ENCODE peak calls at places on chromosomes 16 and 17, in four cellular contexts. R is HepG2, I is K562, F is GM12878. E is an unnamed sample.

GRCh38 chr16:14419817-14420216 is 210.2 kb downstream of the PARN start:
- DNase-seq in R (no peak), I (no peak), F (no peak), E (no peak)

GRCh38 chr17:62740066-62740465 is 68.0 kb downstream of the MARCHF10 start:
- DNase-seq in R (no peak), I (no peak), F (no peak), E (no peak)

GRCh38 chr16:30049871-30050270 is 15.7 kb upstream of the ALDOA start:
- DNase-seq in R (no peak), I (no peak), F (no peak), E (no peak)

GRCh38 chr17:65064452-65065019 is 8.0 kb upstream of the GNA13 start:
- DNase-seq in R (peak; percentile 88), I (peak; percentile 59), F (no peak), E (no peak)

GRCh38 chr17:9233761-9234160 is 212.5 kb downstream of the NTN1 start:
- DNase-seq in R (no peak), I (no peak), F (no peak), E (no peak)

GRCh38 chr16:77077523-77077922 is 113.5 kb upstream of the MON1B start:
- DNase-seq in R (no peak), I (no peak), F (no peak), E (no peak)

GRCh38 chr17:34527121-34527907 is 52.1 kb upstream of the TMEM132E start:
- DNase-seq in R (no peak), I (no peak), F (no peak), E (no peak)

GRCh38 chr17:41340934-41341861 is 9.4 kb downstream of the KRT33A start:
- DNase-seq in R (no peak), I (no peak), F (peak; percentile 41), E (no peak)

GRCh38 chr16:88468289-88469129 is 15.4 kb downstream of the ZFPM1 start:
- DNase-seq in R (peak; percentile 67), I (peak; percentile 95), F (no peak), E (peak; percentile 16)

GRCh38 chr16:6009151-6009550 is 911.6 kb upstream of the EEF2KMT start:
- DNase-seq in R (no peak), I (no peak), F (no peak), E (no peak)

GRCh38 chr17:63405741-63406261 is 40.3 kb downstream of the CYB561 start:
- DNase-seq in R (peak; percentile 67), I (peak; percentile 54), F (no peak), E (peak; percentile 83)

GRCh38 chr17:47978324-47978723 is 7.4 kb downstream of the CDK5RAP3 start:
- DNase-seq in R (peak; percentile 51), I (peak; percentile 83), F (no peak), E (peak; percentile 48)

GRCh38 chr17:56488800-56489199 is 104.7 kb upstream of the NOG start:
- DNase-seq in R (no peak), I (no peak), F (no peak), E (no peak)

GRCh38 chr16:19374402-19374801 is 43.3 kb upstream of the TMC5 start:
- DNase-seq in R (no peak), I (no peak), F (no peak), E (no peak)

GRCh38 chr17:72710834-72711233 is 381.7 kb downstream of the SLC39A11 start:
- DNase-seq in R (peak; percentile 70), I (no peak), F (no peak), E (no peak)

GRCh38 chr17:5203178-5203907 is 11.7 kb upstream of the ZNF594 start:
- DNase-seq in R (no peak), I (no peak), F (no peak), E (no peak)

GRCh38 chr17:77995146-77995852 is 36.8 kb downstream of the TNRC6C start:
- DNase-seq in R (no peak), I (no peak), F (no peak), E (no peak)

GRCh38 chr16:50067290-50067853 is 1.6 kb downstream of the HEATR3 start:
- DNase-seq in R (peak; percentile 79), I (peak; percentile 23), F (no peak), E (peak; percentile 73)

GRCh38 chr16:2273931-2274330 is 6.0 kb upstream of the RNPS1 start:
- DNase-seq in R (no peak), I (no peak), F (no peak), E (no peak)

GRCh38 chr16:73878616-73879015 is 418.0 kb upstream of the PSMD7 start:
- DNase-seq in R (peak; percentile 58), I (peak; percentile 26), F (peak; percentile 3), E (peak; percentile 65)

GRCh38 chr16:1512174-1512573 is 19.0 kb downstream of the TELO2 start:
- DNase-seq in R (no peak), I (no peak), F (no peak), E (no peak)

GRCh38 chr17:4607773-4608187 is 23.5 kb downstream of the SMTNL2 start:
- DNase-seq in R (no peak), I (no peak), F (no peak), E (peak; percentile 66)

GRCh38 chr16:77385481-77385880 is 49.4 kb downstream of the ADAMTS18 start:
- DNase-seq in R (no peak), I (no peak), F (no peak), E (no peak)

GRCh38 chr17:14559220-14559619 is 258.3 kb downstream of the HS3ST3B1 start:
- DNase-seq in R (no peak), I (no peak), F (no peak), E (no peak)

GRCh38 chr17:69857412-69857835 is 217.6 kb upstream of the KCNJ16 start:
- DNase-seq in R (no peak), I (peak; percentile 62), F (no peak), E (peak; percentile 95)

GRCh38 chr17:71600137-71600789 is 520.6 kb upstream of the SOX9 start:
- DNase-seq in R (no peak), I (no peak), F (no peak), E (no peak)
- H2AFZ ChIP-seq in R (peak overlapping the region; percentile 17), I (no peak overlapping the region), F (no peak overlapping the region), E (no peak overlapping the region)

DNA sequence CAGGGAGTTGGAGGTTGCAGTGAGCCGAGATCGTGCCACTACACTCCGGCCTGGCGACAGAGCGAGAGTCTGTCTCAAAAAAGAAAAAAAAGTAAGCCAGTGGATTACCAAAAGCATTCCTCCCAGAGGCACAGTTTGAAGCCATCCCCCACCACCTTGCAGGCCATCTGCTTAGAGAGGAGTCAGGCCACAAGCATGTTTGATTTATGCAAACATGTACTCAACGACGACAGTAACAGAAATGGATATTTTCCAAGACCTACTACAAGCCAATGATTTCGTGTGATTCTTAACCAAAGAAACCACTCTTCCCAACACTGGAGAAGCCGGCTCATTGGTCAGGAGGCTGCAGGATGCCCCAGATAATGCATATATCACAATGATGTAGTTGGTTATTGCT is 34.8 kb downstream of the MYH13 start:
- DNase-seq in R (no peak), I (no peak), F (no peak), E (no peak)
- TF ChIP-seq MYC in R (no peak), I (no peak), F (no peak), E (no peak)

GRCh38 chr16:3800019-3800418 is 80.5 kb downstream of the CREBBP start:
- DNase-seq in R (no peak), I (no peak), F (no peak), E (no peak)
- TF ChIP-seq POLR2A in R (no peak), I (no peak), F (no peak), E (no peak)

GRCh38 chr17:50322271-50322670 is 23.7 kb upstream of the XYLT2 start:
- DNase-seq in R (no peak), I (no peak), F (no peak), E (no peak)

GRCh38 chr17:50316016-50316587 is 29.8 kb upstream of the XYLT2 start:
- DNase-seq in R (no peak), I (no peak), F (peak; percentile 48), E (no peak)

GRCh38 chr17:50319630-50320029 is 26.3 kb upstream of the XYLT2 start:
- DNase-seq in R (no peak), I (no peak), F (no peak), E (no peak)

GRCh38 chr17:50317121-50317520 is 28.8 kb upstream of the XYLT2 start:
- DNase-seq in R (no peak), I (no peak), F (no peak), E (no peak)

DNA sequence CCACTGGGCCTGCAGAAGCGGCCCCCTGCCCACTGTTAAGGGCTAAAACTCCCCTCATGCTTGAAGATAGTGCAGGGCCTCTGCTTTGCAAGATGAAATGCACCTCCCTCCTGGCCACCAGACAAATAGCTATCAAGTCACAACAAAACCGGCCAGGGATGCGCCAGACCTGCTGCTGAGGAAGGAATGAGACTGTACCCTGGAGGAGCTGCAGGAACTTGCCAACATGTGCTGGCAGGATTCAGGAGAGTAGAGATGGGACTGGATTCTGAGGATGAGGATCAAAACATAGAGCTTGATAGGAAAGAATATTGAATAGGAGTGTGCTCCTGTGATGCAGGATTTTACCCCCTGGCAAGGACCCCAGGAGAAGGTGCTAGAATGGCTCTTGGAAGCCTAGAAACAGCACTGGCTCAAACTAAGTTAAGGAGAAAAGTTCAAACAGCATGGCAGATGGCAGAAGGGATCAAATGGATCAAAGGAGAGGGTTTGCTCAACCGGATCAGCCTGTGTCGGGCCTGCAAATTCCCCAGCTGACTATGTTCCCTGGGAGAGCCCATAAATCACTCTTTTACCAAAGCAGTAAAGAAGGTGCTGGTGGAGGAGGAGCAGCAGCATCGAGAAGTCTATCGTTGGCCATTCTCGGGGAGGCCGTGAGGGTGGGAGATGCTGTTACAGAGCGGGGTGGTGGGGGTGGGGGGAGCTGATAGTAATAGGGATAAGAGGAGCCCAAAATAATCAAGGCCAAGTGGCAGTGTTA is 27.2 kb upstream of the XYLT2 start:
- DNase-seq in R (no peak), I (peak; percentile 20), F (no peak), E (no peak)
- H2AFZ ChIP-seq in R (no peak overlapping the region), I (peak overlapping the region; percentile 75), F (no peak overlapping the region), E (no peak overlapping the region)

GRCh38 chr16:23302045-23302956 is at the start of gene SCNN1B:
- DNase-seq in R (no peak), I (no peak), F (no peak), E (no peak)
- TF ChIP-seq MYC in R (no peak), I (no peak), F (no peak), E (no peak)

DNA sequence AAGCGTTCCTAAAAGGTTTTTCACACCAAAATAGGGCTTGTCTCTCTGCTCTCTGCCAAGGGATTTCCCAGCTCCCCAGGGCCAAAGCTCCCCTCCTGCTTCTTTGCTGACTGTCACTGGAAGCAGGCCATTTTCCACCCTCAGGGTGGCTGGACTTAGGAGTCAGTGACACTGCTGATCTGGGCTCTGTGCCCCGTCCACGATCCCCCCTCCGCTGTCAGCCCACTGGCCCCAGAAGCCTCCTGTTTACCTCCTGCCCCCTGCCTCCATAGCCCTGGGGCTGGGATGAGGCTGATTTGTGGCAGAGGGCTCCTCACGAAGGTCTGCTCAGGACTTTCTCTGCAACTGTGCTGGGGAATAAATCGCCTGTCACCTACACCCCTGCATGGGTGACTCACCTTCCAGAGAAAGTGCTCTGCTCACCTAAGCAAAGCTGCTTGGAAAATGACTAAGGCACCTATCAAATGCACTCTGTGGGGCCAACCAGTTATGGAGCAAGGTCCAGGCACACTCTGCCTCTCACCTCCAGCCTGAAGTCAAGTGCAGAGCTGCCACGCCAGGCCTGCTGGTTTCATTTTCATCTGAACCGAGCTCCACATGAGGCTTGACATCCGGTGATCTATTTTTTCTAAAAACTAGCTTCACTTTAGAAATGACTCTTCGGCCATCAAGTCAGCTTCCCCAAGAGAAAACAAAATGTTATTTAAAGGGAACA is 4.9 kb downstream of the MAP3K14 start:
- DNase-seq in R (peak; percentile 96), I (no peak), F (no peak), E (no peak)
- TF ChIP-seq POLR2A in R (no peak), I (no peak), F (peak; percentile 77), E (no peak)

DNA sequence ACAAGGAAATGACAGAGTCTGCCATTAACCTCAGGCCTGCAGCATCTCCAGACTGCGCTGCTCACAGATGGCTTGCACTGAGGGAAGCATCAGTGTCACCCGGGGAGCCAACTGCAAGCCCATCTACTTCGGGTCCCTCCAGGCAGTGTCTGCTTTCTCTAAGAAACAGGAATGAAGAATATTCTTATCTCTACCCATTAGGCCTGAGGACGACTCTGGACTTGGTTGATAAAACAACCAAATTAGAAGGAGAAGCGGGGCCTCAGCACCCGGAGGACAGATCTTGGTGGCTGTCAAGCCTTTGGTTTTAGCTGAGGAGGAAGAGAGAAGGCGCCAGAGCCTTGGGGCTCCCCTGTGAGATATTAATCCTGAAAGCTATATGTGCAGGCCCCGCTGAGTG is 19.5 kb upstream of the MGAT5B start:
- DNase-seq in R (no peak), I (peak; percentile 79), F (no peak), E (no peak)
- H2AFZ ChIP-seq in R (no peak overlapping the region), I (peak overlapping the region; percentile 18), F (no peak overlapping the region), E (no peak overlapping the region)